ENCODE peak calls at places on chromosomes 13 and 19, in six cellular contexts. One of them, this sample, is unnamed.

GRCh38 chr13:26985285-26985878 is 186.2 kb downstream of the USP12 start:
- DNase-seq in astrocyte: peak; percentile 52
- DNase-seq in neural progenitor cell: peak; percentile 87
- DNase-seq in mammary epithelial cell: peak; percentile 62
- DNase-seq in endothelial cell of umbilical vein: peak; percentile 77
- DNase-seq in neuronal stem cell: peak; percentile 74
- DNase-seq in this sample: peak; percentile 87

GRCh38 chr13:59743195-59743594 is 420.5 kb downstream of the DIAPH3 start:
- DNase-seq in neural progenitor cell: no peak
- DNase-seq in neuronal stem cell: no peak
- DNase-seq in astrocyte: peak; percentile 12
- DNase-seq in mammary epithelial cell: no peak
- DNase-seq in endothelial cell of umbilical vein: no peak
- DNase-seq in this sample: no peak

GRCh38 chr13:111530137-111530536 is 209.7 kb downstream of the TEX29 start:
- DNase-seq in astrocyte: no peak
- DNase-seq in endothelial cell of umbilical vein: no peak
- DNase-seq in neural progenitor cell: no peak
- DNase-seq in mammary epithelial cell: no peak
- DNase-seq in neuronal stem cell: no peak
- DNase-seq in this sample: no peak

GRCh38 chr19:42081584-42082258 is 5.8 kb downstream of the ZNF574 start:
- DNase-seq in mammary epithelial cell: no peak
- DNase-seq in neural progenitor cell: no peak
- DNase-seq in neuronal stem cell: no peak
- DNase-seq in astrocyte: peak; percentile 26
- DNase-seq in endothelial cell of umbilical vein: peak; percentile 64
- DNase-seq in this sample: peak; percentile 91

GRCh38 chr19:40542197-40542859 is 34.3 kb upstream of the SHKBP1 start:
- DNase-seq in endothelial cell of umbilical vein: no peak
- DNase-seq in neuronal stem cell: no peak
- DNase-seq in astrocyte: no peak
- DNase-seq in mammary epithelial cell: no peak
- DNase-seq in neural progenitor cell: no peak
- DNase-seq in this sample: peak; percentile 87

GRCh38 chr19:39144487-39145071 is 19.0 kb downstream of the PAK4 start:
- DNase-seq in neuronal stem cell: no peak
- DNase-seq in mammary epithelial cell: no peak
- DNase-seq in astrocyte: peak; percentile 36
- DNase-seq in neural progenitor cell: peak; percentile 62
- DNase-seq in endothelial cell of umbilical vein: peak; percentile 90
- DNase-seq in this sample: peak; percentile 76

GRCh38 chr13:76965759-76966421 is 17.6 kb downstream of the ACOD1 start:
- DNase-seq in neural progenitor cell: no peak
- DNase-seq in neuronal stem cell: no peak
- DNase-seq in endothelial cell of umbilical vein: peak; percentile 21
- DNase-seq in mammary epithelial cell: peak; percentile 45
- DNase-seq in astrocyte: peak; percentile 65
- DNase-seq in this sample: peak; percentile 63

GRCh38 chr13:79457948-79458347 is 23.0 kb upstream of the NDFIP2 start:
- DNase-seq in neuronal stem cell: no peak
- DNase-seq in neural progenitor cell: no peak
- DNase-seq in astrocyte: peak; percentile 78
- DNase-seq in endothelial cell of umbilical vein: peak; percentile 79
- DNase-seq in mammary epithelial cell: peak; percentile 65
- DNase-seq in this sample: peak; percentile 34

GRCh38 chr13:87656311-87656710 is 14.9 kb upstream of the SLITRK5 start:
- DNase-seq in neural progenitor cell: peak; percentile 20
- DNase-seq in neuronal stem cell: no peak
- DNase-seq in astrocyte: peak; percentile 76
- DNase-seq in endothelial cell of umbilical vein: no peak
- DNase-seq in mammary epithelial cell: no peak
- DNase-seq in this sample: no peak

GRCh38 chr19:48726573-48726972 is 7.0 kb upstream of the MAMSTR start:
- DNase-seq in endothelial cell of umbilical vein: peak; percentile 50
- DNase-seq in neural progenitor cell: no peak
- DNase-seq in neuronal stem cell: no peak
- DNase-seq in astrocyte: no peak
- DNase-seq in mammary epithelial cell: no peak
- DNase-seq in this sample: no peak
- H2AFZ ChIP-seq in endothelial cell of umbilical vein: no peak overlapping the region
- H2AFZ ChIP-seq in neural progenitor cell: no peak overlapping the region
- H2AFZ ChIP-seq in neuronal stem cell: no peak overlapping the region
- H2AFZ ChIP-seq in astrocyte: no peak overlapping the region
- H2AFZ ChIP-seq in mammary epithelial cell: peak overlapping the region; percentile 21
- H2AFZ ChIP-seq in this sample: no peak overlapping the region

DNA sequence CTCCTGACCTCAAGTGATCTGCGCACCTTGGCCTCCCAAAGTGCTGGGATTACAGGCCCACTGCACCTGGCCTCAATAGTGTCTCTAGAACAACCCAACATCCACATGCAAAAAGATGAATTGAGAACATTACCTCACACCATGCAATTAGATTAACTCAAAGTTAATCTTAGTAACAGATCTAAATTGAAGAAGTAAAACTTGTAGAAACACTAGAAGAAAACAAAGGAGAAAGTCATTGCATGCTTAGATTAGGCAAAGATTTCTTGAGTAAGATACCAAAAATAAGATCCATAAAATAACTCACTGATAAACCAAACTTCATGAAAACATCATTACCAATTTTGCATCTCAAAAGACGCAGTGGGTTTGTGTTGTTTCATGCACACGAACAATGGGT is 2.8 kb downstream of the CPAMD8 start:
- DNase-seq in endothelial cell of umbilical vein: no peak
- DNase-seq in mammary epithelial cell: no peak
- DNase-seq in astrocyte: no peak
- DNase-seq in neural progenitor cell: no peak
- DNase-seq in neuronal stem cell: no peak
- DNase-seq in this sample: peak; percentile 13
- H3K4me3 ChIP-seq in endothelial cell of umbilical vein: no peak overlapping the region
- H3K4me3 ChIP-seq in mammary epithelial cell: no peak overlapping the region
- H3K4me3 ChIP-seq in astrocyte: no peak overlapping the region
- H3K4me3 ChIP-seq in neural progenitor cell: no peak overlapping the region
- H3K4me3 ChIP-seq in neuronal stem cell: no peak overlapping the region
- H3K4me3 ChIP-seq in this sample: no peak overlapping the region

GRCh38 chr19:30540671-30541210 is 168.6 kb downstream of the ZNF536 start:
- DNase-seq in astrocyte: no peak
- DNase-seq in mammary epithelial cell: no peak
- DNase-seq in endothelial cell of umbilical vein: no peak
- DNase-seq in neural progenitor cell: no peak
- DNase-seq in neuronal stem cell: no peak
- DNase-seq in this sample: no peak
- H2AFZ ChIP-seq in astrocyte: no peak overlapping the region
- H2AFZ ChIP-seq in mammary epithelial cell: no peak overlapping the region
- H2AFZ ChIP-seq in endothelial cell of umbilical vein: no peak overlapping the region
- H2AFZ ChIP-seq in neural progenitor cell: no peak overlapping the region
- H2AFZ ChIP-seq in neuronal stem cell: no peak overlapping the region
- H2AFZ ChIP-seq in this sample: no peak overlapping the region

DNA sequence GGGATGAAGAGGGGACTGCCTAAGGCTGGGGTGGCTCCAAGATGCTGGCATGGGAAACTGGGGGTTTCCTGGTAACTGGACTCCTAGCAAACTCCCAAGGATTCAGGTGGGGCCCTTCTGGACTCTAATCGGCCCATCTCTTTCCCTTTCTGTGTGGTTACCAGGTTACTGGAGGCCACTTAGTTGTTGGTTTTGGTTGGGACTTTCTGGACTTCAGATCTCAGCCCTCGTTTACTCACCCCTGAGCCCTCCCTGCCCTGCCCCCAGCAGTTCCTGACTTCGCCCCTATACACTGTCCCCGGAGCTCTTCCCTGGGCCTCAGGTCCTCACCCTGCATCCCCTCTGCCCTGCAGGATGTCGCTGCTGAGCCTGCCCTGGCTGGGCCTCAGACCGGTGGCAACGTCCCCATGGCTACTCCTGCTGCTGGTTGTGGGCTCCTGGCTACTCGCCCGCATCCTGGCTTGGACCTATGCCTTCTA is 328 bp downstream of the CYP4F12 start:
- DNase-seq in endothelial cell of umbilical vein: no peak
- DNase-seq in astrocyte: no peak
- DNase-seq in neural progenitor cell: no peak
- DNase-seq in neuronal stem cell: no peak
- DNase-seq in mammary epithelial cell: peak; percentile 9
- DNase-seq in this sample: no peak
- H3K4me3 ChIP-seq in endothelial cell of umbilical vein: no peak overlapping the region
- H3K4me3 ChIP-seq in astrocyte: no peak overlapping the region
- H3K4me3 ChIP-seq in neural progenitor cell: no peak overlapping the region
- H3K4me3 ChIP-seq in neuronal stem cell: no peak overlapping the region
- H3K4me3 ChIP-seq in mammary epithelial cell: no peak overlapping the region
- H3K4me3 ChIP-seq in this sample: no peak overlapping the region